ENCODE peak calls at places on chromosomes 6 and 20, in ten cellular contexts. L is right cardiac atrium; T is cardiac muscle cell; Q is naive thymus-derived CD4-positive, alpha-beta T cell; B is A549; G is heart right ventricle; F is H9; M is neuronal stem cell; N is IMR-90; K is CD4-positive, alpha-beta memory T cell. E is an unnamed sample.

GRCh38 chr6:51818520-51819022 is 268.8 kb downstream of the PKHD1 start:
- DNase-seq in L (no peak), T (no peak), Q (no peak), B (no peak), G (no peak), F (no peak), M (no peak), N (no peak), K (no peak), E (no peak)

GRCh38 chr6:25485820-25486559 is 166.0 kb upstream of the SCGN start:
- DNase-seq in L (peak; percentile 67), T (peak; percentile 47), Q (no peak), B (no peak), G (peak; percentile 68), F (no peak), M (no peak), N (no peak), K (no peak), E (no peak)

GRCh38 chr20:45948261-45948733 is 13.8 kb downstream of the PCIF1 start:
- DNase-seq in L (no peak), T (no peak), Q (no peak), B (no peak), G (no peak), F (no peak), M (no peak), N (no peak), K (no peak), E (no peak)

GRCh38 chr6:99334526-99335127 is 14.8 kb downstream of the FAXC start:
- DNase-seq in L (no peak), T (peak; percentile 67), Q (no peak), B (peak; percentile 26), G (no peak), F (peak; percentile 37), M (no peak), N (peak; percentile 66), K (no peak), E (peak; percentile 28)

GRCh38 chr20:34916774-34917354 is 38.7 kb downstream of the GSS start:
- DNase-seq in L (no peak), T (no peak), Q (no peak), B (no peak), G (no peak), F (no peak), M (no peak), N (no peak), K (no peak), E (no peak)

GRCh38 chr6:5967594-5967993 is 39.1 kb downstream of the NRN1 start:
- DNase-seq in L (no peak), T (no peak), Q (no peak), B (no peak), G (no peak), F (no peak), M (no peak), N (no peak), K (no peak), E (no peak)

GRCh38 chr20:48541581-48542071 is 286.2 kb downstream of the PREX1 start:
- DNase-seq in L (no peak), T (no peak), Q (no peak), B (no peak), G (no peak), F (no peak), M (no peak), N (no peak), K (no peak), E (no peak)

GRCh38 chr20:237918-238317 is 10.9 kb downstream of the DEFB129 start:
- DNase-seq in L (no peak), T (peak; percentile 5), Q (no peak), B (no peak), G (no peak), F (no peak), M (no peak), N (no peak), K (no peak), E (no peak)

GRCh38 chr6:126913658-126914057 is 204.8 kb upstream of the RSPO3 start:
- DNase-seq in L (no peak), T (peak; percentile 8), Q (no peak), B (no peak), G (no peak), F (no peak), M (no peak), N (no peak), K (no peak), E (no peak)

GRCh38 chr6:3577517-3577916 is 120.7 kb upstream of the SLC22A23 start:
- DNase-seq in L (no peak), T (no peak), Q (no peak), B (no peak), G (no peak), F (no peak), M (no peak), N (no peak), K (no peak), E (no peak)

GRCh38 chr6:254011-254410 is 38.3 kb upstream of the DUSP22 start:
- DNase-seq in L (no peak), T (no peak), Q (no peak), B (no peak), G (no peak), F (no peak), M (no peak), N (no peak), K (no peak), E (no peak)

DNA sequence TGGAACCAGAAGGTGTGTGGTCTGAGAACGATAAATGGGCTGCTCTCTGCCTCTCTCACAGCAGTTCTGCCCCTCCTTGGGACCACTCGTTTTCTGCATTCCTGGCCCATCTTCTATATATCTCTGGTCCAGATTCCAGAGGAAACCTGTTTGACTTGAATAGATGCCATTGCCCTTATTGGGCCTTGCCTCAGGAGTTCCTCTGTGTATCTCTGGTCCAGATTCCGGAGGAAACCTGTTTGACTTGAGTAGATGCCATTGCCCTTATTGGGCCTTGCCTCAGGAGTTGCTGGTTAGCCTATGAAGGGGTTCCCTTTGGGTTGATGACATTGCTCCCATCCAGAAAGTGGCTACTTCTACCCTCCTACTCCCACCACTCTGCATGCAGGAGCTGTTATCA is 189.4 kb downstream of the SLC16A10 start:
- DNase-seq in L (no peak), T (no peak), Q (no peak), B (no peak), G (no peak), F (no peak), M (no peak), N (no peak), K (no peak), E (no peak)
- H3K9me3 ChIP-seq in L (peaks cover 2% of the 10 kb centered on the region), T (no peaks in the 10 kb centered on the region), Q (peaks cover 20% of the 10 kb centered on the region), B (peaks cover 8% of the 10 kb centered on the region), G (peaks cover 21% of the 10 kb centered on the region), F (no peaks in the 10 kb centered on the region), M (peaks cover 52% of the 10 kb centered on the region), N (peaks cover 14% of the 10 kb centered on the region), K (no peaks in the 10 kb centered on the region), E (no peaks in the 10 kb centered on the region)

GRCh38 chr6:22318404-22318803 is 21.6 kb upstream of the PRL start:
- DNase-seq in L (no peak), T (no peak), Q (no peak), B (no peak), G (no peak), F (no peak), M (no peak), N (no peak), K (no peak), E (no peak)

GRCh38 chr6:22308939-22309338 is 12.1 kb upstream of the PRL start:
- DNase-seq in L (no peak), T (no peak), Q (no peak), B (no peak), G (no peak), F (no peak), M (no peak), N (no peak), K (no peak), E (no peak)

GRCh38 chr6:22313796-22314195 is 17.0 kb upstream of the PRL start:
- DNase-seq in L (no peak), T (peak; percentile 12), Q (no peak), B (no peak), G (no peak), F (no peak), M (no peak), N (no peak), K (no peak), E (no peak)
- H3K9me3 ChIP-seq in L (no peaks in the 10 kb centered on the region), T (no peaks in the 10 kb centered on the region), Q (peaks cover 8% of the 10 kb centered on the region), B (peaks cover 8% of the 10 kb centered on the region), G (peaks cover 13% of the 10 kb centered on the region), F (peaks cover 5% of the 10 kb centered on the region), M (peaks cover 55% of the 10 kb centered on the region), N (peaks cover 11% of the 10 kb centered on the region), K (no peaks in the 10 kb centered on the region), E (no peaks in the 10 kb centered on the region)

GRCh38 chr6:159328052-159328451 is 158.9 kb downstream of the FNDC1 start:
- DNase-seq in L (no peak), T (no peak), Q (no peak), B (no peak), G (no peak), F (no peak), M (no peak), N (no peak), K (no peak), E (no peak)

GRCh38 chr6:159321267-159321666 is 152.1 kb downstream of the FNDC1 start:
- DNase-seq in L (no peak), T (no peak), Q (no peak), B (no peak), G (no peak), F (no peak), M (no peak), N (no peak), K (no peak), E (no peak)

GRCh38 chr6:159324599-159324998 is 155.4 kb downstream of the FNDC1 start:
- DNase-seq in L (no peak), T (peak; percentile 7), Q (no peak), B (no peak), G (no peak), F (no peak), M (no peak), N (no peak), K (no peak), E (no peak)
- H3K9me3 ChIP-seq in L (no peaks in the 10 kb centered on the region), T (no peaks in the 10 kb centered on the region), Q (no peaks in the 10 kb centered on the region), B (no peaks in the 10 kb centered on the region), G (no peaks in the 10 kb centered on the region), F (no peaks in the 10 kb centered on the region), M (no peaks in the 10 kb centered on the region), N (no peaks in the 10 kb centered on the region), K (no peaks in the 10 kb centered on the region), E (no peaks in the 10 kb centered on the region)

GRCh38 chr6:110538416-110539060 is 62.1 kb upstream of the SLC22A16 start:
- DNase-seq in L (no peak), T (peak; percentile 24), Q (no peak), B (no peak), G (no peak), F (no peak), M (no peak), N (peak; percentile 7), K (no peak), E (no peak)

GRCh38 chr6:110534731-110535164 is 58.3 kb upstream of the SLC22A16 start:
- DNase-seq in L (peak; percentile 33), T (peak; percentile 83), Q (no peak), B (no peak), G (no peak), F (no peak), M (no peak), N (peak; percentile 72), K (no peak), E (peak; percentile 65)

GRCh38 chr6:110542311-110543024 is 66.1 kb upstream of the SLC22A16 start:
- DNase-seq in L (peak; percentile 55), T (peak; percentile 27), Q (no peak), B (no peak), G (peak; percentile 71), F (no peak), M (no peak), N (no peak), K (no peak), E (no peak)

GRCh38 chr6:110541701-110542309 is 65.4 kb upstream of the SLC22A16 start:
- DNase-seq in L (no peak), T (peak; percentile 20), Q (no peak), B (no peak), G (no peak), F (no peak), M (no peak), N (no peak), K (no peak), E (no peak)

GRCh38 chr6:110537208-110538123 is 61.1 kb upstream of the SLC22A16 start:
- DNase-seq in L (no peak), T (peak; percentile 93), Q (no peak), B (peak; percentile 45), G (no peak), F (no peak), M (no peak), N (peak; percentile 97), K (no peak), E (no peak)
- H3K9me3 ChIP-seq in L (no peaks in the 10 kb centered on the region), T (no peaks in the 10 kb centered on the region), Q (no peaks in the 10 kb centered on the region), B (peaks cover 10% of the 10 kb centered on the region), G (no peaks in the 10 kb centered on the region), F (no peaks in the 10 kb centered on the region), M (peaks cover 4% of the 10 kb centered on the region), N (peaks cover 2% of the 10 kb centered on the region), K (peaks cover 3% of the 10 kb centered on the region), E (no peaks in the 10 kb centered on the region)